ENCODE peak calls at places on chromosomes 4 and X, in ten cellular contexts. I is lower lobe of right lung; Y is left ventricle myocardium inferior; R is left lung; W is SJSA1; B is small intestine; X is BE2C; K is K562; J is heart right ventricle; O is effector memory CD4-positive, alpha-beta T cell. Q is an unnamed sample. For H3K4me1, the result is how much of the 10 kb centered on the place peaks cover.

GRCh38 chr4:21802406-21802805 is 146.2 kb downstream of the KCNIP4 start:
- DNase-seq in O (no peak), W (no peak), B (no peak), K (no peak), R (no peak), X (no peak), J (no peak), I (no peak), Y (no peak), Q (peak)

GRCh38 chr4:71992571-71992970 is 39.2 kb upstream of the NPFFR2 start:
- DNase-seq in Y (no peak), O (no peak), I (no peak), X (no peak), K (no peak), J (no peak), B (no peak), W (no peak), R (no peak), Q (no peak)

GRCh38 chr4:41507292-41507933 is 30.5 kb upstream of the LIMCH1 start:
- DNase-seq in X (no peak), I (no peak), B (no peak), J (no peak), K (no peak), Y (no peak), W (no peak), R (no peak), O (no peak), Q (no peak)

GRCh38 chr4:40316333-40316781 is 18.8 kb upstream of the CHRNA9 start:
- DNase-seq in Y (no peak), J (no peak), B (peak), I (no peak), W (peak), K (no peak), X (no peak), O (peak), R (no peak), Q (peak)

GRCh38 chrX:45850775-45851433 is 650.2 kb upstream of the DIPK2B start:
- DNase-seq in X (no peak), B (peak), O (no peak), I (peak), J (no peak), Y (no peak), R (peak), K (no peak), W (peak), Q (no peak)

GRCh38 chr4:54745031-54745770 is 87.4 kb downstream of the KIT start:
- DNase-seq in K (no peak), J (no peak), B (no peak), X (no peak), Y (no peak), O (no peak), I (no peak), R (no peak), W (no peak), Q (peak)

GRCh38 chr4:100311181-100311580 is 120.9 kb upstream of the DDIT4L start:
- DNase-seq in X (no peak), I (no peak), Y (no peak), O (no peak), W (no peak), R (no peak), K (no peak), B (no peak), J (no peak), Q (no peak)

GRCh38 chr4:112515278-112516075 is 503 bp downstream of the NEUROG2 start:
- DNase-seq in K (peak), Y (no peak), W (no peak), B (peak), I (no peak), R (peak), O (no peak), J (peak), X (peak), Q (peak)

GRCh38 chr4:177596035-177596434 is 153.8 kb upstream of the AGA start:
- DNase-seq in J (no peak), O (no peak), R (no peak), B (peak), Y (no peak), X (peak), W (peak), I (no peak), K (no peak), Q (no peak)

GRCh38 chr4:8039290-8039689 is 99.6 kb upstream of the AFAP1 start:
- DNase-seq in W (no peak), I (no peak), K (no peak), X (peak), O (no peak), B (no peak), J (no peak), R (peak), Y (no peak), Q (peak)

GRCh38 chr4:176262243-176262642 is 6.8 kb downstream of the ASB5 start:
- DNase-seq in R (no peak), I (no peak), X (no peak), Y (no peak), O (no peak), J (no peak), B (no peak), K (no peak), W (no peak), Q (no peak)

GRCh38 chrX:24487576-24487975 is 22.5 kb downstream of the PDK3 start:
- DNase-seq in I (no peak), R (no peak), W (no peak), X (no peak), J (no peak), B (no peak), K (no peak), Y (no peak), O (no peak), Q (no peak)

GRCh38 chrX:14528629-14529287 is 578 bp upstream of the GLRA2 start:
- DNase-seq in K (peak), O (peak), R (no peak), B (peak), X (peak), W (peak), I (peak), Y (peak), J (peak), Q (no peak)

GRCh38 chr4:78056265-78057129 is 626 bp upstream of the FRAS1 start:
- DNase-seq in W (no peak), R (peak), K (peak), J (peak), I (peak), Y (peak), X (peak), O (no peak), B (peak), Q (peak)

GRCh38 chr4:123546661-123547060 is 150.1 kb downstream of the SPRY1 start:
- DNase-seq in I (no peak), O (no peak), J (no peak), R (no peak), W (no peak), K (no peak), X (no peak), B (peak), Y (no peak), Q (no peak)

GRCh38 chr4:141395919-141396318 is 175.2 kb downstream of the ZNF330 start:
- DNase-seq in Y (no peak), K (no peak), I (no peak), W (no peak), O (no peak), B (no peak), X (no peak), R (no peak), J (no peak), Q (no peak)

GRCh38 chrX:103918050-103918449 is 44.4 kb upstream of the TMSB15B start:
- DNase-seq in X (peak), I (peak), B (peak), O (peak), R (no peak), K (peak), J (peak), Y (peak), W (peak), Q (peak)

GRCh38 chr4:120844528-120844921 is 78.0 kb downstream of the PRDM5 start:
- DNase-seq in B (no peak), O (no peak), W (no peak), J (no peak), I (no peak), Y (no peak), X (no peak), K (no peak), R (no peak), Q (no peak)

GRCh38 chr4:20028694-20029093 is 223.0 kb upstream of the SLIT2 start:
- DNase-seq in I (no peak), Y (no peak), O (no peak), W (no peak), R (no peak), X (no peak), J (no peak), K (no peak), B (no peak), Q (peak)

GRCh38 chr4:56976878-56977320 is 507 bp downstream of the NOA1 start:
- DNase-seq in O (peak), K (peak), Y (peak), X (peak), B (peak), J (peak), I (peak), W (peak), R (peak), Q (peak)

GRCh38 chr4:4217123-4217522 is 9.6 kb downstream of the OTOP1 start:
- DNase-seq in W (peak), O (no peak), J (no peak), Y (no peak), X (no peak), K (no peak), I (no peak), B (no peak), R (no peak), Q (no peak)

GRCh38 chr4:150582881-150583286 is 933 bp downstream of the MAB21L2 start:
- DNase-seq in W (peak), R (peak), I (no peak), Y (no peak), K (no peak), B (no peak), X (peak), O (no peak), J (peak), Q (no peak)

GRCh38 chr4:160831165-160831922 is 1332.5 kb downstream of the FSTL5 start:
- DNase-seq in X (no peak), O (no peak), I (no peak), R (no peak), Y (no peak), J (no peak), K (no peak), W (no peak), B (no peak), Q (no peak)
- H3K4me1 ChIP-seq in X (under half), O (under half), I (under half), R (under half), Y (under half), J (under half), K (under half), W (under half), B (under half), Q (under half)

DNA sequence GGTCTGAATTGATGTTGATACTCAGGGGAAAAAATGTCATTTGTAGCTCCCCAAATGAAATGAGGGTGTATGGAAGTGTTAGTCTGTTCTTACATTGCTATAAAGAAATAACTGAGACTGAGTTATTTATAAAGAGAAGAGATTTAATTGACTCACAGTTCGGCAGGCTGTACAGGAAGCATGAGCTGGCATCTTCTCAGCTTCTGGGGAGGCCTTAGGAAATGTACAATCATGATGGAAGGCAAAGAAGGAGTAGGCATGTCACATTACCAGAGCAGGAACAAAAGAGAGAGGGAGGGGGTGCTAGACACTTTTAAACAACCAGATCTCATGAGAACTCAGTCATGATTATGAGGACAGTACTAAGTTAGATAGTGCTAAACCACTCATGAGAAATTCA is 1199.9 kb upstream of the DIAPH2 start:
- DNase-seq in R (no peak), O (no peak), B (no peak), J (no peak), W (no peak), K (no peak), I (no peak), X (no peak), Y (no peak), Q (no peak)
- H3K4me1 ChIP-seq in R (under half), O (under half), B (under half), J (under half), W (under half), K (under half), I (under half), X (under half), Y (under half), Q (under half)

DNA sequence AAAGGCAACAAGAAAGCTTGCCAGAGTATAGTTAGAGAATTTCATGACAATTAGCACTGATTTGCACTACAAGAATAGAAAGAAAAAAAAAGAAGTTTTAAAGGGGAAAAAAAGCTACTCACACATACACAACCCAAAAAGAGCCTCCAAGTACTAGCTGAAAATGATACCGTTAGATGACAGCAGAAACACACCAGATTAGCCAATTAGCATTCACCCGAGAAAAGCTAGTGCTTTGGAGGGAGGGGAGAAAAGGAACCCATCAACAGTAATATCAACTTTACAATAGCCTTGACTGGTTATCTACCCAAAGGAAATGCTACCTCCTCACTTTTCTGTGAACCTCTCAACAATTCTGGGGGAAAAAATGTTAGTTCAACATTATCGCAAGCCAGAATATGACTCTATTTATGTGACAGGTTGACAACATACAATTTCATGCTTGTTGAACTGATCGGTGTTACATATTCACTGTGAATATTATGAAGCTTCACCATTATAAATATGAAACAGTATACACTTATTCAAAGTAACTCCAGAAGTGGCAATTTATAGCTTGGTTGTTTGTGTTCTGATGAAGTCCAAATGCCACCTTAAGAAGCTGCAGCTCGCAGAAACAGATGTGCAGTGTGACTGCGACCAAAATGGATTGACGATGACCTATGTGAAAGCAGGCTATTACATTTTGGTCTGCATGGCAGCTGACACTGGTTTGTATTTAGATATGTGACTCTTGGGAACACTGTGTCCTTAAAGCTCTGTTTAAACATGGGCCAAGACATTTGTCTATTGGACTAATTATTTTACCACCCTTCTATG is 15.9 kb downstream of the PPARGC1A start:
- DNase-seq in O (no peak), K (no peak), B (no peak), R (no peak), I (no peak), Y (no peak), J (no peak), W (no peak), X (no peak), Q (no peak)
- H3K4me1 ChIP-seq in O (under half), K (under half), B (under half), R (under half), I (under half), Y (half or more), J (under half), W (under half), X (under half), Q (under half)

GRCh38 chr4:11966782-11967181 is 538.1 kb upstream of the HS3ST1 start:
- DNase-seq in J (no peak), X (no peak), I (no peak), W (no peak), O (no peak), R (no peak), Y (no peak), K (no peak), B (no peak), Q (no peak)
- H3K4me1 ChIP-seq in J (under half), X (under half), I (under half), W (under half), O (under half), R (under half), Y (under half), K (under half), B (under half), Q (under half)

GRCh38 chr4:184284742-184285141 is 67.1 kb upstream of the ENPP6 start:
- DNase-seq in B (no peak), J (no peak), I (no peak), Y (no peak), K (no peak), O (no peak), R (no peak), X (no peak), W (no peak), Q (no peak)
- H3K4me1 ChIP-seq in B (under half), J (under half), I (half or more), Y (under half), K (under half), O (under half), R (under half), X (under half), W (under half), Q (under half)

DNA sequence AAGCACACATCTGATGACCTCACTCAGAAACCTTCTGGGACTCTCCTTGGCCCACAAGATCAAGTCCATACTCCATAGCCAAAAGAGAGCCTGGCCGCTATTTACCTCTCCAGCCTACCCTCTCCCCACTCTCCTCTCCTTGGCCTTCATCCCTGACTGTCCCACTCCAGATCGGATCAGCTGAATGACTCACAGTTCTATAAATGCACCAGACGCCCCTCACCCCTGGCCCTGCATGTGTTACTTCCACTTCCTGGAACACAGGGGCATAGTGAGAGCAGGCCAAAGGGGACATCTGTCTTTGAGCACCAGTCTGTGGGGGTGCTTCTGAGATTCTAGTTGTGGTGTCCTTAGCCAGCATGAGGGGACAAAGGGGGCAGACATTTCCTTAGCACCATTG is 62.4 kb downstream of the PJA1 start:
- DNase-seq in K (no peak), R (no peak), J (no peak), I (no peak), B (no peak), X (peak), W (no peak), O (no peak), Y (no peak), Q (no peak)
- H3K4me1 ChIP-seq in K (under half), R (under half), J (under half), I (under half), B (under half), X (under half), W (under half), O (under half), Y (under half), Q (under half)